ENCODE peak calls at places on chromosomes 2 and 18, in eight cellular contexts. I is T-helper 1 cell, J is ACHN, W is activated T-cell treated with anti-CD3 and anti-CD28 coated beads for 1 hour, L is posterior cingulate gyrus, F is GM12864, G is kidney tubule cell, D is mucosa of descending colon. C is an unnamed sample.

GRCh38 chr18:80246656-80247402 is 485 bp downstream of the PARD6G start:
- DNase-seq in I (no peak), J (no peak), W (no peak), L (peak), F (no peak), G (peak), D (no peak), C (no peak)

GRCh38 chr2:3536682-3537632 is 17.6 kb upstream of the ADI1 start:
- DNase-seq in I (no peak), J (peak), W (no peak), L (no peak), F (no peak), G (peak), D (no peak), C (no peak)

GRCh38 chr2:69437751-69438154 is 518 bp upstream of the NFU1 start:
- DNase-seq in I (no peak), J (no peak), W (no peak), L (no peak), F (no peak), G (peak), D (peak), C (no peak)

GRCh38 chr2:226622484-226622883 is 177.1 kb downstream of the IRS1 start:
- DNase-seq in I (no peak), J (peak), W (no peak), L (no peak), F (no peak), G (no peak), D (no peak), C (no peak)

GRCh38 chr2:175990099-175990498 is 12.0 kb downstream of the LNPK start:
- DNase-seq in I (no peak), J (no peak), W (no peak), L (no peak), F (no peak), G (no peak), D (no peak), C (no peak)

GRCh38 chr18:10299686-10300085 is 154.7 kb upstream of the APCDD1 start:
- DNase-seq in I (no peak), J (no peak), W (no peak), L (no peak), F (no peak), G (no peak), D (no peak), C (no peak)

GRCh38 chr2:38016177-38016576 is 59.8 kb downstream of the CYP1B1 start:
- DNase-seq in I (no peak), J (no peak), W (no peak), L (no peak), F (no peak), G (peak), D (no peak), C (no peak)

GRCh38 chr2:225773143-225773542 is 373.6 kb downstream of the NYAP2 start:
- DNase-seq in I (no peak), J (no peak), W (no peak), L (no peak), F (no peak), G (no peak), D (no peak), C (no peak)

GRCh38 chr18:48222118-48222517 is 187.1 kb downstream of the ZBTB7C start:
- DNase-seq in I (peak), J (no peak), W (no peak), L (peak), F (peak), G (peak), D (peak), C (no peak)

GRCh38 chr2:17538844-17539554 is 1.5 kb upstream of the VSNL1 start:
- DNase-seq in I (no peak), J (peak), W (no peak), L (peak), F (no peak), G (peak), D (peak), C (no peak)

GRCh38 chr18:57440331-57441101 is 5.3 kb downstream of the ONECUT2 start:
- DNase-seq in I (no peak), J (peak), W (no peak), L (no peak), F (no peak), G (peak), D (no peak), C (no peak)

GRCh38 chr18:46224181-46224775 is 120.1 kb downstream of the HAUS1 start:
- DNase-seq in I (peak), J (no peak), W (no peak), L (no peak), F (no peak), G (no peak), D (no peak), C (no peak)

C was measured in activated T-helper 9 cell treated with anti-CD3 and anti-CD28 coated beads, Interleukin-2, amount 50 U/mL, for 16 hours.